ENCODE peak calls at places on chromosome 9, in six cellular contexts. One of them, this sample, is unnamed.

GRCh38 chr9:12723409-12724028 is 30.3 kb downstream of the TYRP1 start:
- DNase-seq in NCI-H460: no peak
- DNase-seq in substantia nigra: no peak
- DNase-seq in stimulated activated CD4-positive, alpha-beta T cell treated with anti-CD3 and anti-CD28 coated beads, Interleukin-15, amount 100 ng/mL, for 1 hour: no peak
- DNase-seq in HT-29: peak; percentile 45
- DNase-seq in GM03348: peak; percentile 16
- DNase-seq in this sample: peak; percentile 22

GRCh38 chr9:90420714-90421513 is 221.7 kb downstream of the DIRAS2 start:
- DNase-seq in NCI-H460: no peak
- DNase-seq in substantia nigra: no peak
- DNase-seq in stimulated activated CD4-positive, alpha-beta T cell treated with anti-CD3 and anti-CD28 coated beads, Interleukin-15, amount 100 ng/mL, for 1 hour: no peak
- DNase-seq in HT-29: no peak
- DNase-seq in GM03348: no peak
- DNase-seq in this sample: no peak

GRCh38 chr9:5651246-5651645 is 22.3 kb downstream of the RIC1 start:
- DNase-seq in NCI-H460: no peak
- DNase-seq in substantia nigra: no peak
- DNase-seq in stimulated activated CD4-positive, alpha-beta T cell treated with anti-CD3 and anti-CD28 coated beads, Interleukin-15, amount 100 ng/mL, for 1 hour: no peak
- DNase-seq in HT-29: no peak
- DNase-seq in GM03348: no peak
- DNase-seq in this sample: no peak

GRCh38 chr9:97860451-97861147 is 7.6 kb downstream of the FOXE1 start:
- DNase-seq in NCI-H460: no peak
- DNase-seq in substantia nigra: no peak
- DNase-seq in stimulated activated CD4-positive, alpha-beta T cell treated with anti-CD3 and anti-CD28 coated beads, Interleukin-15, amount 100 ng/mL, for 1 hour: no peak
- DNase-seq in HT-29: no peak
- DNase-seq in GM03348: no peak
- DNase-seq in this sample: no peak

GRCh38 chr9:137682431-137682991 is 63.7 kb downstream of the EHMT1 start:
- DNase-seq in NCI-H460: no peak
- DNase-seq in substantia nigra: no peak
- DNase-seq in stimulated activated CD4-positive, alpha-beta T cell treated with anti-CD3 and anti-CD28 coated beads, Interleukin-15, amount 100 ng/mL, for 1 hour: no peak
- DNase-seq in HT-29: no peak
- DNase-seq in GM03348: no peak
- DNase-seq in this sample: no peak

GRCh38 chr9:40907657-40908624 is 220.5 kb downstream of the FOXD4L6 start:
- DNase-seq in NCI-H460: no peak
- DNase-seq in substantia nigra: no peak
- DNase-seq in stimulated activated CD4-positive, alpha-beta T cell treated with anti-CD3 and anti-CD28 coated beads, Interleukin-15, amount 100 ng/mL, for 1 hour: no peak
- DNase-seq in HT-29: no peak
- DNase-seq in GM03348: no peak
- DNase-seq in this sample: no peak

GRCh38 chr9:76571288-76572204 is 112.6 kb downstream of the GCNT1 start:
- DNase-seq in NCI-H460: no peak
- DNase-seq in substantia nigra: no peak
- DNase-seq in stimulated activated CD4-positive, alpha-beta T cell treated with anti-CD3 and anti-CD28 coated beads, Interleukin-15, amount 100 ng/mL, for 1 hour: no peak
- DNase-seq in HT-29: no peak
- DNase-seq in GM03348: no peak
- DNase-seq in this sample: no peak

GRCh38 chr9:86598411-86599239 is 244.4 kb upstream of the TUT7 start:
- DNase-seq in NCI-H460: no peak
- DNase-seq in substantia nigra: no peak
- DNase-seq in stimulated activated CD4-positive, alpha-beta T cell treated with anti-CD3 and anti-CD28 coated beads, Interleukin-15, amount 100 ng/mL, for 1 hour: no peak
- DNase-seq in HT-29: no peak
- DNase-seq in GM03348: peak; percentile 27
- DNase-seq in this sample: no peak

GRCh38 chr9:90942555-90942954 is 140.9 kb downstream of the SYK start:
- DNase-seq in NCI-H460: no peak
- DNase-seq in substantia nigra: no peak
- DNase-seq in stimulated activated CD4-positive, alpha-beta T cell treated with anti-CD3 and anti-CD28 coated beads, Interleukin-15, amount 100 ng/mL, for 1 hour: no peak
- DNase-seq in HT-29: no peak
- DNase-seq in GM03348: no peak
- DNase-seq in this sample: peak; percentile 97

GRCh38 chr9:130432796-130433167 is 12.0 kb upstream of the ASS1 start:
- DNase-seq in NCI-H460: no peak
- DNase-seq in substantia nigra: no peak
- DNase-seq in stimulated activated CD4-positive, alpha-beta T cell treated with anti-CD3 and anti-CD28 coated beads, Interleukin-15, amount 100 ng/mL, for 1 hour: no peak
- DNase-seq in HT-29: no peak
- DNase-seq in GM03348: no peak
- DNase-seq in this sample: no peak

GRCh38 chr9:2126331-2126789 is 111.2 kb downstream of the SMARCA2 start:
- DNase-seq in NCI-H460: no peak
- DNase-seq in substantia nigra: no peak
- DNase-seq in stimulated activated CD4-positive, alpha-beta T cell treated with anti-CD3 and anti-CD28 coated beads, Interleukin-15, amount 100 ng/mL, for 1 hour: no peak
- DNase-seq in HT-29: no peak
- DNase-seq in GM03348: peak; percentile 38
- DNase-seq in this sample: no peak

GRCh38 chr9:84432746-84433145 is 92.2 kb upstream of the SLC28A3 start:
- DNase-seq in NCI-H460: no peak
- DNase-seq in substantia nigra: no peak
- DNase-seq in stimulated activated CD4-positive, alpha-beta T cell treated with anti-CD3 and anti-CD28 coated beads, Interleukin-15, amount 100 ng/mL, for 1 hour: no peak
- DNase-seq in HT-29: no peak
- DNase-seq in GM03348: no peak
- DNase-seq in this sample: no peak

GRCh38 chr9:133812077-133812868 is 74.1 kb upstream of the SARDH start:
- DNase-seq in NCI-H460: no peak
- DNase-seq in substantia nigra: no peak
- DNase-seq in stimulated activated CD4-positive, alpha-beta T cell treated with anti-CD3 and anti-CD28 coated beads, Interleukin-15, amount 100 ng/mL, for 1 hour: no peak
- DNase-seq in HT-29: no peak
- DNase-seq in GM03348: no peak
- DNase-seq in this sample: no peak

GRCh38 chr9:11805969-11806368 is 887.2 kb upstream of the TYRP1 start:
- DNase-seq in NCI-H460: no peak
- DNase-seq in substantia nigra: no peak
- DNase-seq in stimulated activated CD4-positive, alpha-beta T cell treated with anti-CD3 and anti-CD28 coated beads, Interleukin-15, amount 100 ng/mL, for 1 hour: no peak
- DNase-seq in HT-29: no peak
- DNase-seq in GM03348: no peak
- DNase-seq in this sample: no peak

GRCh38 chr9:74443036-74443750 is 53.9 kb upstream of the RORB start:
- DNase-seq in NCI-H460: no peak
- DNase-seq in substantia nigra: no peak
- DNase-seq in stimulated activated CD4-positive, alpha-beta T cell treated with anti-CD3 and anti-CD28 coated beads, Interleukin-15, amount 100 ng/mL, for 1 hour: no peak
- DNase-seq in HT-29: no peak
- DNase-seq in GM03348: no peak
- DNase-seq in this sample: no peak

GRCh38 chr9:81621785-81622243 is 67.5 kb downstream of the TLE1 start:
- DNase-seq in NCI-H460: no peak
- DNase-seq in substantia nigra: no peak
- DNase-seq in stimulated activated CD4-positive, alpha-beta T cell treated with anti-CD3 and anti-CD28 coated beads, Interleukin-15, amount 100 ng/mL, for 1 hour: no peak
- DNase-seq in HT-29: no peak
- DNase-seq in GM03348: no peak
- DNase-seq in this sample: no peak

GRCh38 chr9:104779946-104780539 is 16.1 kb downstream of the NIPSNAP3B start:
- DNase-seq in NCI-H460: no peak
- DNase-seq in substantia nigra: no peak
- DNase-seq in stimulated activated CD4-positive, alpha-beta T cell treated with anti-CD3 and anti-CD28 coated beads, Interleukin-15, amount 100 ng/mL, for 1 hour: no peak
- DNase-seq in HT-29: no peak
- DNase-seq in GM03348: no peak
- DNase-seq in this sample: peak; percentile 19

GRCh38 chr9:99682870-99683269 is 138.8 kb upstream of the NR4A3 start:
- DNase-seq in NCI-H460: no peak
- DNase-seq in substantia nigra: no peak
- DNase-seq in stimulated activated CD4-positive, alpha-beta T cell treated with anti-CD3 and anti-CD28 coated beads, Interleukin-15, amount 100 ng/mL, for 1 hour: no peak
- DNase-seq in HT-29: no peak
- DNase-seq in GM03348: no peak
- DNase-seq in this sample: no peak

GRCh38 chr9:18990494-18990893 is 42.5 kb downstream of the SAXO1 start:
- DNase-seq in NCI-H460: no peak
- DNase-seq in substantia nigra: no peak
- DNase-seq in stimulated activated CD4-positive, alpha-beta T cell treated with anti-CD3 and anti-CD28 coated beads, Interleukin-15, amount 100 ng/mL, for 1 hour: no peak
- DNase-seq in HT-29: no peak
- DNase-seq in GM03348: no peak
- DNase-seq in this sample: no peak

GRCh38 chr9:8115570-8115969 is 316.0 kb upstream of the DMAC1 start:
- DNase-seq in NCI-H460: no peak
- DNase-seq in substantia nigra: no peak
- DNase-seq in stimulated activated CD4-positive, alpha-beta T cell treated with anti-CD3 and anti-CD28 coated beads, Interleukin-15, amount 100 ng/mL, for 1 hour: no peak
- DNase-seq in HT-29: no peak
- DNase-seq in GM03348: no peak
- DNase-seq in this sample: no peak

GRCh38 chr9:68685770-68686169 is 19.3 kb upstream of the PIP5K1B start:
- DNase-seq in NCI-H460: peak; percentile 44
- DNase-seq in substantia nigra: no peak
- DNase-seq in stimulated activated CD4-positive, alpha-beta T cell treated with anti-CD3 and anti-CD28 coated beads, Interleukin-15, amount 100 ng/mL, for 1 hour: no peak
- DNase-seq in HT-29: peak; percentile 68
- DNase-seq in GM03348: no peak
- DNase-seq in this sample: peak; percentile 69

GRCh38 chr9:92808726-92809451 is 44.3 kb upstream of the BICD2 start:
- DNase-seq in NCI-H460: peak; percentile 31
- DNase-seq in substantia nigra: no peak
- DNase-seq in stimulated activated CD4-positive, alpha-beta T cell treated with anti-CD3 and anti-CD28 coated beads, Interleukin-15, amount 100 ng/mL, for 1 hour: peak; percentile 36
- DNase-seq in HT-29: peak; percentile 36
- DNase-seq in GM03348: peak; percentile 85
- DNase-seq in this sample: peak; percentile 88

GRCh38 chr9:70229026-70229425 is 29.8 kb upstream of the SMC5 start:
- DNase-seq in NCI-H460: no peak
- DNase-seq in substantia nigra: no peak
- DNase-seq in stimulated activated CD4-positive, alpha-beta T cell treated with anti-CD3 and anti-CD28 coated beads, Interleukin-15, amount 100 ng/mL, for 1 hour: no peak
- DNase-seq in HT-29: no peak
- DNase-seq in GM03348: no peak
- DNase-seq in this sample: peak; percentile 10

GRCh38 chr9:114051281-114051680 is 26.8 kb downstream of the AMBP start:
- DNase-seq in NCI-H460: no peak
- DNase-seq in substantia nigra: no peak
- DNase-seq in stimulated activated CD4-positive, alpha-beta T cell treated with anti-CD3 and anti-CD28 coated beads, Interleukin-15, amount 100 ng/mL, for 1 hour: no peak
- DNase-seq in HT-29: no peak
- DNase-seq in GM03348: no peak
- DNase-seq in this sample: no peak

GRCh38 chr9:69715096-69715495 is 42.9 kb upstream of the APBA1 start:
- DNase-seq in NCI-H460: no peak
- DNase-seq in substantia nigra: no peak
- DNase-seq in stimulated activated CD4-positive, alpha-beta T cell treated with anti-CD3 and anti-CD28 coated beads, Interleukin-15, amount 100 ng/mL, for 1 hour: no peak
- DNase-seq in HT-29: no peak
- DNase-seq in GM03348: no peak
- DNase-seq in this sample: no peak

GRCh38 chr9:86892576-86892975 is 54.7 kb downstream of the GAS1 start:
- DNase-seq in NCI-H460: no peak
- DNase-seq in substantia nigra: no peak
- DNase-seq in stimulated activated CD4-positive, alpha-beta T cell treated with anti-CD3 and anti-CD28 coated beads, Interleukin-15, amount 100 ng/mL, for 1 hour: no peak
- DNase-seq in HT-29: no peak
- DNase-seq in GM03348: no peak
- DNase-seq in this sample: no peak

GRCh38 chr9:129483467-129484324 is 137.2 kb downstream of the C9orf50 start:
- DNase-seq in NCI-H460: peak; percentile 86
- DNase-seq in substantia nigra: peak; percentile 55
- DNase-seq in stimulated activated CD4-positive, alpha-beta T cell treated with anti-CD3 and anti-CD28 coated beads, Interleukin-15, amount 100 ng/mL, for 1 hour: no peak
- DNase-seq in HT-29: peak; percentile 75
- DNase-seq in GM03348: peak; percentile 91
- DNase-seq in this sample: peak; percentile 50

This sample was measured in RPMI8226.